ENCODE peak calls at places on chromosome 17, in ten cellular contexts. F is CD8-positive, alpha-beta memory T cell; K is stomach; T is mesendoderm; L is right cardiac atrium; Z is HCT116; W is H9; E is tibial artery; I is effector memory CD4-positive, alpha-beta T cell; B is endodermal cell. M is an unnamed sample. For H3K4me1, the result is how much of the 10 kb centered on the place peaks cover.

GRCh38 chr17:47692895-47693666 is 880 bp upstream of the TBKBP1 start:
- DNase-seq in B (peak), K (no peak), E (no peak), W (peak), Z (no peak), F (no peak), T (peak), L (no peak), I (no peak), M (no peak)

GRCh38 chr17:9021985-9022552 is 759 bp downstream of the NTN1 start:
- DNase-seq in T (no peak), I (no peak), B (peak), Z (no peak), F (no peak), E (no peak), K (no peak), L (peak), W (peak), M (no peak)

GRCh38 chr17:60641810-60642220 is 35.8 kb upstream of the BCAS3 start:
- DNase-seq in W (peak), T (peak), L (no peak), E (peak), B (peak), F (peak), Z (peak), I (no peak), K (peak), M (no peak)

GRCh38 chr17:57948555-57949420 is 6.4 kb downstream of the CUEDC1 start:
- DNase-seq in K (no peak), F (no peak), W (no peak), Z (peak), T (peak), B (peak), I (no peak), L (no peak), E (no peak), M (peak)

GRCh38 chr17:10729334-10730193 is at the start of gene TMEM220:
- DNase-seq in I (peak), L (peak), T (peak), F (peak), B (peak), W (peak), Z (no peak), K (peak), E (peak), M (peak)

GRCh38 chr17:57319806-57320205 is 63.5 kb downstream of the MSI2 start:
- DNase-seq in L (no peak), I (no peak), F (no peak), W (no peak), Z (no peak), E (no peak), B (peak), T (no peak), K (no peak), M (no peak)

GRCh38 chr17:9256944-9257629 is 235.8 kb downstream of the NTN1 start:
- DNase-seq in Z (no peak), I (no peak), B (no peak), W (no peak), E (no peak), L (no peak), T (no peak), F (no peak), K (no peak), M (no peak)

GRCh38 chr17:37191219-37191618 is 184.6 kb upstream of the C17orf78 start:
- DNase-seq in E (no peak), B (no peak), T (no peak), K (no peak), I (no peak), W (no peak), F (no peak), Z (no peak), L (no peak), M (no peak)

GRCh38 chr17:53765609-53766008 is 57.1 kb upstream of the KIF2B start:
- DNase-seq in L (no peak), K (no peak), F (no peak), B (no peak), E (no peak), I (no peak), Z (no peak), T (no peak), W (no peak), M (no peak)

GRCh38 chr17:59829217-59830006 is 63.3 kb downstream of the TUBD1 start:
- DNase-seq in B (no peak), T (peak), Z (peak), K (no peak), E (no peak), L (no peak), F (no peak), W (no peak), I (no peak), M (no peak)

GRCh38 chr17:44904001-44904984 is 5.0 kb upstream of the EFTUD2 start:
- DNase-seq in E (no peak), Z (no peak), I (no peak), K (no peak), W (no peak), L (no peak), F (no peak), T (no peak), B (no peak), M (no peak)

GRCh38 chr17:58783380-58783779 is 27.7 kb downstream of the PPM1E start:
- DNase-seq in F (no peak), T (no peak), Z (no peak), B (no peak), E (no peak), I (no peak), K (no peak), W (no peak), L (no peak), M (no peak)

GRCh38 chr17:64276961-64277505 is 14.0 kb upstream of the TEX2 start:
- DNase-seq in L (no peak), W (no peak), I (no peak), K (no peak), F (no peak), T (peak), E (no peak), B (peak), Z (no peak), M (no peak)

GRCh38 chr17:18859256-18859655 is 1.3 kb downstream of the PRPSAP2 start:
- DNase-seq in Z (no peak), F (no peak), W (no peak), I (no peak), B (peak), T (peak), E (no peak), K (no peak), L (no peak), M (no peak)

GRCh38 chr17:65684631-65685030 is 123.2 kb upstream of the AXIN2 start:
- DNase-seq in K (no peak), Z (no peak), B (no peak), T (no peak), I (no peak), F (no peak), W (no peak), E (no peak), L (no peak), M (no peak)

GRCh38 chr17:65537845-65538678 is 23.4 kb downstream of the AXIN2 start:
- DNase-seq in T (no peak), K (no peak), B (no peak), E (no peak), Z (no peak), L (no peak), I (peak), W (no peak), F (no peak), M (no peak)

GRCh38 chr17:32992360-32993033 is 850 bp downstream of the SPACA3 start:
- DNase-seq in F (no peak), I (no peak), W (no peak), T (no peak), B (no peak), E (no peak), L (no peak), K (peak), Z (no peak), M (no peak)

DNA sequence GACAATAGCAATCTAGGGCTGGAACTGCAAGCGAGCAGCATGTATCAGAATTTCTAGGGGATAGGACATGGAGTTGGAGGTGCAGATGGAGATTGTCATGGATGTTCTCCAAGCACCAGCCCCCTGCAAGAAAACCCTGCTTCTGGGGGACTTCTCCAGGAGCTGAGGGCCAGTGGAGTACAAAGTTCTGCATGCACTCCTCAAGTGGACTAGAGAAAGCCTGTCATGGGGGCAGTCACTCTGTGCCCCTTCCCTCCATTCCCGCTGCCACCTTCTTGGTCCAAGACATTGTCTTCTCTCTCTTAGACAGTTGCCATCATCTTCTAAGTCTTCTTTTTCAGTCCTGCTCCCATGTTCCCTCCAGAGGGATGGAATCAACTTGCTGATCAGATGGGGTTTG is 87.9 kb downstream of the AIPL1 start:
- DNase-seq in I (no peak), L (no peak), B (peak), T (no peak), W (no peak), K (no peak), F (no peak), E (no peak), Z (no peak), M (no peak)
- H3K4me1 ChIP-seq in I (under half), L (under half), B (under half), T (under half), W (under half), K (under half), F (under half), E (under half), Z (under half), M (under half)

DNA sequence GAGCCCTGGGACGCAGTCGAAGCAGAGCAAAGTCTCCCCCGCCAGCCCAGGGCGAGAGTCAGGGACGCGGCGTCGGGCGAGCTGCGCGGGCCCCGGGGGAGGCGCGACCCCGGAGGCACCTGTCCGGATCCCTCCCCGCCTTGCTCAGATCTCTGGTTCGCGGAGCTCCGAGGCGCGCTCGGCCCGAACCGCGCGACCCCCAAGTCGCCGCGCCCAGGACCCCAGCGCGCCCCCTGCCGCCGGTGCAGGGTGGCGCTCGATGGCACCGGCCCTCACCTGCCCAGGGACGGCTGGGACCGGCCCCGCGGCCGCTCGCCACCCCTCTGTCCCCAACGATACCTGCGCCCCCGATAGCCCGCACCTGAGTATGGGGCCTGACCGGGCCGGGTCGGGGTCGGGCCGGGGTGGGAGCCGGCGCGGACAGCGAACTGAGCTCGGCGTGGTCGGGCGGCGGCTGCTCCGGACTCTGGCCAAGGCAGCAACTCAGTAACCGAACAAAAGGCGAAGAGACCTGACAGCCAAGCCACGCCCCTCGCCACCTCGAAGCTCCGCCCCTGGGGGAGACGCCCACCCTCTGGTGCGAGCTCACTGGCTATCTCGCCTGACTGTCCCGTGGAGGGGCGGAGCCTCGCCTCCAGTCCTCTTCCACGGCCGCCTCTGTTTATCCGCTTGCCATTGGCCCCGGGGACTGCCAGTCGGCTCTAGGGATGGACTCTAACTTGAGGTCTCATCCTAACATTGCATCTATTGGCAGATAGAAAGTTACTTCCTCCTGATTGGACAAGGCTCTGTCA is at the start of gene JUP:
- DNase-seq in F (peak), Z (peak), L (peak), T (peak), K (peak), B (peak), I (peak), W (peak), E (peak), M (peak)
- H3K4me1 ChIP-seq in F (under half), Z (half or more), L (under half), T (under half), K (under half), B (under half), I (under half), W (under half), E (under half), M (half or more)

GRCh38 chr17:76138234-76138895 is 2.7 kb downstream of the FOXJ1 start:
- DNase-seq in W (peak), T (peak), L (no peak), E (no peak), B (peak), I (no peak), K (no peak), Z (no peak), F (no peak), M (no peak)

GRCh38 chr17:76137026-76137350 is 4.1 kb downstream of the FOXJ1 start:
- DNase-seq in K (no peak), W (no peak), B (no peak), T (no peak), E (no peak), L (no peak), F (no peak), I (no peak), Z (no peak), M (no peak)

GRCh38 chr17:76136276-76137025 is 4.6 kb downstream of the FOXJ1 start:
- DNase-seq in E (no peak), F (no peak), B (peak), K (no peak), Z (no peak), I (no peak), L (no peak), W (peak), T (no peak), M (no peak)

GRCh38 chr17:76138896-76139248 is 2.2 kb downstream of the FOXJ1 start:
- DNase-seq in Z (no peak), T (no peak), B (peak), E (no peak), I (no peak), W (peak), F (no peak), L (no peak), K (no peak), M (no peak)

DNA sequence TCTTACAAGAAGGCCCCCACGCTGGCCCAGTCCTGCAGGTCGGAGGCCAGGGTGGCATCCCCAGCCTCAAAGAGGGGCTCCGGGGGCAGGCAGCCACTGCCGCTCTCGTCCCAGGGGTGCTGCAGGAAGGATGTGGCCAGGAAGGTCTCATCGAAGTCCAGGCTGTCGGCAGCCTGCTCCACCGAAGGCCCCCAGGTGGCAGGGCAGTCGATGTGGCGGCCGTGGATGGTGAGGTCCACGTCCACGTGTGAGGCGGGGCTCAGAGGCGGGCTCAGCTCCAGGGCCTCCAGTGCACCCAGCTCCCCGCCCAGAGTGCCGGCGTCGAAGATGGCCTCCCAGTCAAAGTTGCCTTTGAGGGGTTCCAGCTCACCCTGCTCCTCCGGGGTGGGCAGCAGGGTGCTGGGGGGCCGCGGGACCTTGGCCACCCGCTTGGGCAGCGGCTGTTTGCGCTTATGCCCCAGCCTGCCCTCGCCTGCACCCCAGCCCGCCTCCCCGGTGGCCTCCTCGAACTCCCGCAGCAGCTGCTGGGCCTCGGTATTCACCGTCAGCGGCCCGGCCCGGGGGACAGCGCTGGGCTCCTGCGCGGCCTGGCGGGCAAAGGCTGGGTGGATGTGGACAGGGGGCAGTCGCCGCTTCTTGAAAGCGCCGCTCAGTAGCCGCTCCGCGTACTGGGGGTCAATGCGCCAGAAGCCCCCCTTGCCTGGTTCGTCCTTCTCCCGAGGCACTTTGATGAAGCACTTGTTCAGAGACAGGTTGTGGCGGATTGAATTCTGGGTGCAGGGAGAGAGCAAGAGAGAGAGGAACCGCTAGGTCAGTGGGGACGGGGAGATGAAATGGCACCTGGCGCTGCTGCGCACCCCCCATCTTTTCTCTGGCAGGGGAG is 3.5 kb downstream of the FOXJ1 start:
- DNase-seq in L (peak), K (no peak), F (no peak), T (no peak), I (no peak), Z (no peak), B (peak), E (no peak), W (peak), M (no peak)
- H3K4me1 ChIP-seq in L (under half), K (under half), F (under half), T (under half), I (under half), Z (under half), B (under half), E (under half), W (under half), M (under half)

DNA sequence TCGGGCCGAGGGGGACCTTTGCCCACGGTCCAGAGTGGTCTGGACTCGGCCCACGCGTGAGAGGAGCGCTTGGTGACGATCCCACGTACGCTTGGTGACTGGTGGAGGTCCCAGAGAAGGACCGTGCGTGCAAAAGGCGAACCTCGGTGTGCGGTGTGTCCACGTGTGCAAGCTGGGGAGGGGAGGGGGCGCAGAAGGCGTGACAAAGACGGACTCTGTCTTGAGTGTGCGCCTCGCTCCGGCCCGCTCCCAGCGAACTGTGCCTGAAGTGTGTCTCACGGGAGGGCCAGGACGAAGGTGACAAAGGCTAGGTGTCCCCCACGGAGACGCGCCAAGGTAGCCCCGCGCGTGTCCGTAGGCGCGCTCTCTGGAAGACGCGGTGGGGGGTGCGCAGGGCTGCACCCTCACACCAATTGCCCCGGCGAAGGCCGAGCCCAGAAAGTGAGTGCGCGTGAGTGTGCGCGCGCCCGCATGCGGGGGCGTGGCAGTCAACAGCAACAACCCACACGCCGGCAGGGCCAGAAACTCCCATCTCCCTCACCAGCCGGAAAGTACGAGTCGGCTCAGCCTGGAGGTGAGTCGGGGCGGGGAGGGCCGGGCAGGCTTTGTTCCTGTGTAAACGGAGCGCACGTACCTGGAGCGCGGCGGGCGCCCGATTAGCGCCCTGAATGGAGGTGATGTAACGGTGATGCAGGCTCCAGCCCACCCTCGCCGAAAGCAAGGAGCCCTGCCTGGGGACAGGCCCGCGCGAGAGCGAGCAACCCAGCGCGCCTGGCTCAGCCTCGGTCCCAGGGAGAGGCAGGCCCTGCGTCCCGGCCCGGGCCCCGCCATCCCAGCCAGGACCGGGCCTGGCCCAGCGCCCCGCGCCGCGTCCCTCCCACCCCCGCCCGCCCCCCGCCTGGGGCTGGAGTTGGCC is at the start of gene GPRC5C:
- DNase-seq in L (peak), B (peak), I (no peak), K (peak), T (peak), F (no peak), Z (peak), E (peak), W (peak), M (peak)
- H3K4me1 ChIP-seq in L (under half), B (under half), I (under half), K (under half), T (under half), F (under half), Z (half or more), E (half or more), W (under half), M (half or more)

GRCh38 chr17:28473542-28473941 is at the start of gene SLC13A2:
- DNase-seq in E (no peak), F (no peak), K (peak), T (no peak), I (no peak), W (peak), Z (no peak), L (no peak), B (peak), M (no peak)
- H3K4me1 ChIP-seq in E (under half), F (under half), K (under half), T (under half), I (under half), W (under half), Z (under half), L (under half), B (under half), M (under half)

GRCh38 chr17:50009282-50009681 is 14.3 kb upstream of the DLX3 start:
- DNase-seq in Z (no peak), E (no peak), W (no peak), F (no peak), L (no peak), B (no peak), T (no peak), K (no peak), I (no peak), M (no peak)

GRCh38 chr17:50014471-50015088 is 19.6 kb upstream of the DLX3 start:
- DNase-seq in L (no peak), T (no peak), W (no peak), I (no peak), E (no peak), K (peak), F (no peak), Z (no peak), B (no peak), M (no peak)

GRCh38 chr17:50013079-50013478 is 18.1 kb upstream of the DLX3 start:
- DNase-seq in E (no peak), I (no peak), B (no peak), L (no peak), F (no peak), K (peak), Z (no peak), T (no peak), W (no peak), M (no peak)

GRCh38 chr17:50018909-50019308 is 23.9 kb upstream of the DLX3 start:
- DNase-seq in L (no peak), W (no peak), F (no peak), K (no peak), B (no peak), E (no peak), T (no peak), I (no peak), Z (no peak), M (no peak)

GRCh38 chr17:50015146-50015545 is 20.1 kb upstream of the DLX3 start:
- DNase-seq in T (no peak), K (no peak), F (no peak), Z (no peak), L (no peak), E (no peak), B (no peak), I (no peak), W (no peak), M (no peak)
- H3K4me1 ChIP-seq in T (under half), K (under half), F (under half), Z (under half), L (under half), E (under half), B (under half), I (under half), W (under half), M (under half)